ENCODE peak calls at places on chromosomes 7 and 10, in nine cellular contexts. T is uterus, L is endothelial cell of umbilical vein, Y is lower leg skin, H is Peyer's patch, C is transverse colon, D is H54, X is IMR-90, Z is suprapubic skin. O is an unnamed sample.

GRCh38 chr10:7407368-7408002 is 3.3 kb downstream of the SFMBT2 start:
- DNase-seq in T (peak; percentile 17), L (peak; percentile 13), Y (no peak), H (no peak), C (no peak), D (no peak), X (no peak), Z (no peak), O (no peak)

GRCh38 chr10:52030051-52030867 is 283.8 kb upstream of the DKK1 start:
- DNase-seq in T (no peak), L (peak; percentile 63), Y (no peak), H (no peak), C (no peak), D (no peak), X (peak; percentile 78), Z (no peak), O (no peak)

GRCh38 chr10:23192396-23192740 is 256 bp downstream of the PTF1A start:
- DNase-seq in T (no peak), L (no peak), Y (no peak), H (no peak), C (no peak), D (no peak), X (no peak), Z (no peak), O (no peak)

GRCh38 chr7:108016841-108017775 is 14.1 kb upstream of the LAMB1 start:
- DNase-seq in T (no peak), L (peak; percentile 87), Y (no peak), H (no peak), C (no peak), D (no peak), X (peak; percentile 70), Z (no peak), O (peak; percentile 21)

GRCh38 chr10:4506087-4506486 is 319.9 kb upstream of the AKR1E2 start:
- DNase-seq in T (no peak), L (peak; percentile 54), Y (no peak), H (no peak), C (no peak), D (no peak), X (peak; percentile 12), Z (no peak), O (no peak)

GRCh38 chr7:98211221-98211675 is at the start of gene BHLHA15:
- DNase-seq in T (no peak), L (no peak), Y (peak; percentile 84), H (peak; percentile 83), C (peak; percentile 81), D (no peak), X (no peak), Z (no peak), O (no peak)

GRCh38 chr7:50766106-50766505 is 16.6 kb downstream of the GRB10 start:
- DNase-seq in T (no peak), L (no peak), Y (no peak), H (no peak), C (no peak), D (no peak), X (no peak), Z (no peak), O (no peak)

GRCh38 chr7:4015371-4015770 is 666.7 kb upstream of the FOXK1 start:
- DNase-seq in T (no peak), L (no peak), Y (peak; percentile 65), H (no peak), C (no peak), D (no peak), X (no peak), Z (no peak), O (no peak)

GRCh38 chr10:79084012-79084971 is 15.5 kb downstream of the ZMIZ1 start:
- DNase-seq in T (peak; percentile 94), L (peak; percentile 95), Y (peak; percentile 98), H (peak; percentile 92), C (peak; percentile 91), D (peak; percentile 70), X (peak; percentile 83), Z (peak; percentile 95), O (peak; percentile 90)

GRCh38 chr10:100618091-100618615 is 82.4 kb downstream of the HIF1AN start:
- DNase-seq in T (no peak), L (no peak), Y (peak; percentile 61), H (no peak), C (no peak), D (no peak), X (no peak), Z (no peak), O (no peak)

GRCh38 chr10:99740261-99740660 is 8.2 kb downstream of the CUTC start:
- DNase-seq in T (no peak), L (no peak), Y (no peak), H (no peak), C (no peak), D (no peak), X (no peak), Z (no peak), O (no peak)

GRCh38 chr10:58475322-58476277 is 37.1 kb upstream of the BICC1 start:
- DNase-seq in T (no peak), L (peak; percentile 54), Y (no peak), H (no peak), C (no peak), D (no peak), X (peak; percentile 67), Z (no peak), O (no peak)

GRCh38 chr10:78261291-78261690 is 227.6 kb downstream of the RPS24 start:
- DNase-seq in T (no peak), L (no peak), Y (no peak), H (no peak), C (no peak), D (no peak), X (no peak), Z (no peak), O (no peak)

GRCh38 chr7:140212100-140212881 is 35.5 kb upstream of the KDM7A start:
- DNase-seq in T (no peak), L (no peak), Y (peak; percentile 68), H (peak; percentile 80), C (peak; percentile 84), D (no peak), X (peak; percentile 32), Z (no peak), O (no peak)

GRCh38 chr10:69474688-69475432 is 23.6 kb downstream of the TSPAN15 start:
- DNase-seq in T (no peak), L (peak; percentile 33), Y (no peak), H (no peak), C (no peak), D (peak; percentile 95), X (peak; percentile 51), Z (no peak), O (no peak)

GRCh38 chr7:28701731-28702130 is 256.4 kb downstream of the TRIL start:
- DNase-seq in T (no peak), L (no peak), Y (no peak), H (no peak), C (no peak), D (no peak), X (no peak), Z (no peak), O (no peak)

GRCh38 chr10:25047902-25048301 is 31.5 kb downstream of the THNSL1 start:
- DNase-seq in T (no peak), L (peak; percentile 46), Y (no peak), H (no peak), C (no peak), D (no peak), X (peak; percentile 66), Z (no peak), O (no peak)

GRCh38 chr10:124459395-124459794 is 2.2 kb upstream of the LHPP start:
- DNase-seq in T (no peak), L (no peak), Y (no peak), H (no peak), C (no peak), D (no peak), X (no peak), Z (no peak), O (no peak)

GRCh38 chr10:124462348-124462695 is 699 bp downstream of the LHPP start:
- DNase-seq in T (no peak), L (no peak), Y (no peak), H (no peak), C (no peak), D (no peak), X (no peak), Z (no peak), O (no peak)

GRCh38 chr10:124464028-124464751 is 2.6 kb downstream of the LHPP start:
- DNase-seq in T (no peak), L (no peak), Y (no peak), H (no peak), C (no peak), D (no peak), X (no peak), Z (no peak), O (no peak)

GRCh38 chr10:124460144-124460543 is 1.5 kb upstream of the LHPP start:
- DNase-seq in T (no peak), L (no peak), Y (no peak), H (no peak), C (no peak), D (no peak), X (no peak), Z (no peak), O (no peak)

GRCh38 chr10:124461642-124462347 is at the start of gene LHPP:
- DNase-seq in T (peak; percentile 82), L (peak; percentile 85), Y (peak; percentile 96), H (peak; percentile 95), C (peak; percentile 91), D (peak; percentile 79), X (peak; percentile 66), Z (peak; percentile 91), O (peak; percentile 91)
- TF ChIP-seq POLR2A in T (no peak), L (peak; percentile 72), Y (no peak), H (peak; percentile 55), C (peak; percentile 43), D (peak; percentile 75), X (no peak), Z (peak; percentile 37), O (peak; percentile 55)

GRCh38 chr7:11620822-11621395 is 211.1 kb downstream of the THSD7A start:
- DNase-seq in T (no peak), L (no peak), Y (no peak), H (no peak), C (no peak), D (no peak), X (no peak), Z (no peak), O (no peak)
- TF ChIP-seq POLR2A in T (no peak), L (no peak), Y (no peak), H (no peak), C (no peak), D (no peak), X (no peak), Z (no peak), O (no peak)

DNA sequence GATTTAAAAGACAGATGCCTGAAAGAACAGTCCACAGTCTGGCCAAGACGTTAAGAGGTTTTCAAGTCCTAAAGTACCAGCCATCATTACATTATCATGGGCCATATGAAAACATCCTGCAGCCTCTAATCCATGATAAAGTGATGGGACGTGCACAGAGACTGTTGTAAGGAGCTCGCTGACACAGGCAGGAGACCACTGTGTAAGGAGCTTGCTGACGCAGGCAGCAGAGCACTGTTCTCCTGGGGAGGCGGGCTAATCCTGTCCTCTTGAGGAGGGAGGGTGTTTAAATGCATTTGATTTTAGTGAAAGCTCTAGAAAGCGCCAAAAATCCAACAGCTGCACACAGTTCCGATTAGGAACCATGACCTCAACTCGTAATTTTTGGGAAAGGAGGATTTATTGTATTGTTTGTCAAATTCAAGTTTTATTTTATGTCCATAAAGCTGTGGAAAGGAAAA is 16.9 kb downstream of the SVIL start:
- DNase-seq in T (peak; percentile 68), L (no peak), Y (peak; percentile 62), H (no peak), C (no peak), D (no peak), X (no peak), Z (peak; percentile 69), O (no peak)
- TF ChIP-seq POLR2A in T (no peak), L (no peak), Y (no peak), H (no peak), C (no peak), D (no peak), X (no peak), Z (no peak), O (no peak)

GRCh38 chr7:153590136-153590535 is 462.1 kb upstream of the DPP6 start:
- DNase-seq in T (no peak), L (no peak), Y (no peak), H (no peak), C (no peak), D (no peak), X (no peak), Z (no peak), O (no peak)
- TF ChIP-seq POLR2A in T (no peak), L (no peak), Y (no peak), H (no peak), C (no peak), D (no peak), X (no peak), Z (no peak), O (no peak)

O was measured in NB4.